ENCODE peak calls at places on chromosomes 13 and 19, in four cellular contexts. N is Caco-2, D is DND-41, C is tibial artery. X is an unnamed sample. For H3K4me1, the result is how much of the 10 kb centered on the place peaks cover.

GRCh38 chr13:42354246-42355117 is 82.5 kb downstream of the AKAP11 start:
- DNase-seq in N (no peak), D (peak), C (no peak), X (peak)

GRCh38 chr19:31112158-31112557 is 237.1 kb downstream of the TSHZ3 start:
- DNase-seq in D (no peak), N (no peak), C (no peak), X (no peak)

GRCh38 chr13:101475536-101475935 is 23.1 kb downstream of the ITGBL1 start:
- DNase-seq in N (no peak), D (no peak), C (no peak), X (peak)

GRCh38 chr19:6045108-6045507 is 65.2 kb downstream of the RFX2 start:
- DNase-seq in C (peak), N (no peak), D (no peak), X (no peak)

GRCh38 chr13:25493930-25494707 is 122.3 kb downstream of the ATP8A2 start:
- DNase-seq in D (peak), C (no peak), N (no peak), X (peak)

GRCh38 chr13:21671793-21672680 is 1.2 kb downstream of the FGF9 start:
- DNase-seq in D (no peak), N (no peak), C (no peak), X (no peak)

GRCh38 chr13:47564041-47564440 is 437.0 kb downstream of the SUCLA2 start:
- DNase-seq in D (no peak), C (no peak), N (no peak), X (no peak)

GRCh38 chr13:31913459-31913858 is 118.1 kb upstream of the FRY start:
- DNase-seq in N (no peak), D (no peak), C (no peak), X (no peak)

GRCh38 chr19:43997631-43998290 is 5.0 kb upstream of the ZNF230 start:
- DNase-seq in C (no peak), N (no peak), D (no peak), X (no peak)

GRCh38 chr19:32324631-32325215 is 20.7 kb upstream of the ZNF507 start:
- DNase-seq in C (no peak), N (no peak), D (no peak), X (peak)

GRCh38 chr19:54428323-54429175 is 13.3 kb downstream of the TTYH1 start:
- DNase-seq in C (no peak), N (no peak), D (no peak), X (peak)

GRCh38 chr13:91346848-91347211 is 657 bp upstream of the MIR17HG start:
- DNase-seq in N (no peak), D (peak), C (no peak), X (no peak)

GRCh38 chr13:28955264-28955966 is 135.3 kb downstream of the MTUS2 start:
- DNase-seq in N (no peak), C (no peak), D (no peak), X (no peak)

GRCh38 chr13:96925869-96926628 is 68.2 kb downstream of the OXGR1 start:
- DNase-seq in C (no peak), D (no peak), N (peak), X (no peak)

GRCh38 chr13:103022328-103022727 is 43.9 kb downstream of the SLC10A2 start:
- DNase-seq in C (no peak), D (no peak), N (no peak), X (no peak)

GRCh38 chr19:43534811-43535761 is 2.1 kb downstream of the ZNF575 start:
- DNase-seq in D (no peak), C (peak), N (no peak), X (peak)

GRCh38 chr13:46864941-46865340 is 31.9 kb downstream of the HTR2A start:
- DNase-seq in C (no peak), N (no peak), D (no peak), X (no peak)

GRCh38 chr13:103403148-103403740 is 337.0 kb upstream of the SLC10A2 start:
- DNase-seq in D (no peak), N (no peak), C (no peak), X (no peak)

GRCh38 chr13:44303681-44304432 is 69.8 kb upstream of the SERP2 start:
- DNase-seq in N (no peak), C (peak), D (peak), X (no peak)
- H3K4me1 ChIP-seq in N (under half), C (under half), D (half or more), X (under half)

GRCh38 chr13:85651440-85651839 is 147.8 kb downstream of the SLITRK6 start:
- DNase-seq in N (no peak), D (no peak), C (no peak), X (no peak)
- H3K4me1 ChIP-seq in N (under half), D (under half), C (under half), X (under half)

GRCh38 chr13:99303863-99304521 is 3.2 kb downstream of the GPR183 start:
- DNase-seq in N (no peak), D (no peak), C (no peak), X (no peak)
- H3K4me1 ChIP-seq in N (under half), D (under half), C (under half), X (under half)

DNA sequence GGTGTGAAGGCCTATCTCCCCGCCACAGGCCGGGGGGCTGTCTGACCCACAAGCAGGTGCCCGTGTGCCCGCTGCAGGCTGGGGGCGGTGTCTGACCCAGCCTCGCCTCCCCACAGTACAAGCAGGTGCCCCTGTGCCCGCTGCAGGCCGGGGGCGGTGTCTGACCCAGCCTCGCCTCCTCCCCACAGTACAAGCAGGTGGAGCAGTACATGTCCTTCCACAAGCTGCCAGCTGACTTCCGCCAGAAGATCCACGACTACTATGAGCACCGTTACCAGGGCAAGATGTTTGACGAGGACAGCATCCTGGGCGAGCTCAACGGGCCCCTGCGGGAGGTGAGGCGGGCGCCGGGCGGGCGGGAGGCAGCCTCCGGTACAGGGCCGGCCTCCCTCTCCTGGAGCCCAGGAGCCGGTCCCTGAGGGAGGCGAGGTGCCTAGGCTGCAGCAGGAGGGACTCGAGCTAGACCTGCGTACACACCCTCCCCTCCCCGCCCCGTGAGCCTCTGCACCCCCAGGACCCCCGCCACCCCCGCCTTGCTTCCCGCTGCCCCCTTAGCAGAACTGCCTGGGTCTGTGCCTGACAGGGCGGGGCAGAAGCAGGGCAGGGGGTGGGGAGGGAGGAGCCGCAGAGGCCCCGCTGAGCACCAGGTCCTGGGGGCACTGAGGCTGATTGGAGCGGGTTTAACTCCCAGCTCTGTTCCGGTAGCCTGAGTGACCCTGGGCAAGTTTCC is 20.6 kb downstream of the HCN2 start:
- DNase-seq in C (no peak), D (peak), N (no peak), X (no peak)
- H3K4me1 ChIP-seq in C (under half), D (under half), N (under half), X (under half)

DNA sequence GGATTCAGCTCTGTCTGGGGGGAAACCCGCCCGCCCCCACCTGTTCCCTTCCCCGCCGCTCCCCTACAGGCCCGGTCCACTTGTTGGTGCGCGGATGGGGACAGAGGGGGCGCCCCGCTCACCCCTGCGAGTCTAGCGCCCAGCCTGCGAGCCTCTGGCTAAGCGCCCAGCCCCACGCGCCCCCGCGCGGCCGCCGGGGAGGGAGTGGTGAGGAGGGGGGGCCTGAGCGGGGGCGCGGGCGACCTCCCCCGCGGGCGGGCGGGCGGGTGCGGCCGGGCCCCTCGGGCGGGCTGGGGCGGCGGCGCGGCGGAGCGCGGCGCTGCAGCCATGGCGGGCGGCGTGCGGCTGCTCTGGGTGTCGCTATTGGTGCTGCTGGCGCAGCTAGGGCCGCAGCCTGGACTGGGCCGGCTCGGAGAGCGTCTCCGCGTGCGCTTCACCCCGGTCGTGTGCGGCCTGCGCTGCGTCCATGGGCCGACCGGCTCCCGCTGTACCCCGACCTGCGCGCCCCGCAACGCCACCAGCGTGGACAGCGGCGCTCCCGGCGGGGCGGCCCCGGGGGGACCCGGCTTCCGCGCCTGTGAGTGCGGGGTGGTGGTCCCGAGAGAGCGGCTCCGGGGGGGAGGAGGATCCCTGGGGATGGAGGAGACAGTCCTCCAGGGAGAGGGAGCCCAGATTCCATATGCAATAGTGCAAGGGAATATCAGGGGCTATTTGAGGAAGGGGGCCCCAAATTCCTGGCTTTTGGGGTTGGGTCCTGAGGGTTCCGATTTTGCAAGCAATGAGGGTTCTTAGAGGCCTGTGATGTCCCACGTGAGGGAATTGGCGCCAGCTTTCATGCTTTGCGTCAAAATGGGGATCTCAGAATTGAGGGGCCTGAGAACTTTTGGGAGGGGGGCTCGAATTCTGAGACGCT is at the start of gene LTBP4:
- DNase-seq in D (no peak), C (peak), N (no peak), X (no peak)
- H3K4me1 ChIP-seq in D (half or more), C (under half), N (under half), X (half or more)

GRCh38 chr13:33230178-33230881 is 55.2 kb downstream of the STARD13 start:
- DNase-seq in C (no peak), D (no peak), N (no peak), X (no peak)

GRCh38 chr13:33229446-33230177 is 55.9 kb downstream of the STARD13 start:
- DNase-seq in N (no peak), C (no peak), D (no peak), X (no peak)

GRCh38 chr13:33232883-33233282 is 52.7 kb downstream of the STARD13 start:
- DNase-seq in D (no peak), N (no peak), C (no peak), X (no peak)

GRCh38 chr13:33233547-33233946 is 52.0 kb downstream of the STARD13 start:
- DNase-seq in N (no peak), D (no peak), C (no peak), X (no peak)

DNA sequence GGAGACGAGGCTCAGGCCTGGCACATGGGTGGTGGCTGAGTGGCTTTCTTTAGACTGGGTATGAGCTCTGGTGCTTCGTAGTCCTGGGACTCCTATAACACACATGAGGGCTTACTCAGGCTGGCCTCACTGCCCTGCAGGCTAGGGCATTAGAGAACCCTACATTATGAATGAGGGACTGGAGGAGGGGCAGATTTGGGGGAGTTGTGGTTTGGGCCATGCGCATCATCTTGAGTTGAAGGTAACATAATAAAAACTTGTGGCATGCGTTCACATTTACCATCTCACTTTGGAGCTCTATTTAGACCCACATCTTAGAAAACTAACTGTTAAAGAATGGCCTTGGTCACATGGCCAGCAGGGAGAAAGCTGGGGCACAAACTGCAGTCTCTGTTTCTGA is 54.2 kb downstream of the STARD13 start:
- DNase-seq in C (no peak), N (no peak), D (no peak), X (no peak)
- H3K4me1 ChIP-seq in C (under half), N (under half), D (under half), X (under half)

DNA sequence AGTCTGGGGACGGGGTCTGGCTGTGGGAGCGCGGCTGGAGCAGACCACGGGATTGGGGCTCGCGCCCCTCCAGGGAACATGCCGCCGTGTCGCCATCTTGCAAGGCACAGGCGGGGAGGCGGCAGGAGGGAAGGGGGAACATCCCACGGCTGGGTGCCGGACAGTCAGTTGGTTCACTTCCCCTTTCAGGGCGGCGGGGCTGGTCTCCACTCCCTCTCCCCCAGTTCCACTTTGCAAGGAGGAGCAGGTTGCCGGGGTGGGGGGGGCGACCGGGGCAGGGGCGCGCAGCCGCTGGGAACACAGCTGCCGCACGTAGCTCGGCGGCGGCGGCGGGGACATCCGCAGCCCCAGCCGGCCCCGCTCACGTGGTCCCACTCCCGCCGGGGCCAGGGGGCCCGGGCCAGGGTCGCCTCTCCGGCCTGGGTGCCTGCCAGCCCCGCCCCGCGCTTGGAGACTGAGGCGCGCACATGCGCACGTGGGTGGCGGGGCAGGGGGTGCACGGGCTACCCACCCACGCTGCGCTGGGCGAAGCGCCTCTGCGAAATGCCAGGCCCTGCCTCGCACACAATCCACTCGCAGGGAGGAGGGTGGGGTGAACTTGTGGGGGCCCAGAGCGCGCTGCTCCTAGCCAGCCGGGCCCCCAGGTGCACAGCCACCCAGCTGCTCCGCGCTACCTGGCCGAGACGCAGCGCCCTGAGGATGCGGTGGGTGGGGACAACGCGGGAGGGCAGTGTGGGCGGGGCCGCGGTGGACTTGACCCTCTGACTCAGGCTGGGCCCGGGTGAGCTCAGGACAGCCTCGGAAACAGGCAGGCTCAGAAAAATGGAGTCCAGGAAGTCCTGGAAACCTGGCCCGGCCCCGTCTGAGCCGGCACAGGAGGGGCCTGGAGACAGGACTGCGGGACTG is 6.4 kb downstream of the KLF16 start:
- DNase-seq in D (no peak), C (peak), N (no peak), X (peak)
- H3K4me1 ChIP-seq in D (under half), C (under half), N (under half), X (under half)

DNA sequence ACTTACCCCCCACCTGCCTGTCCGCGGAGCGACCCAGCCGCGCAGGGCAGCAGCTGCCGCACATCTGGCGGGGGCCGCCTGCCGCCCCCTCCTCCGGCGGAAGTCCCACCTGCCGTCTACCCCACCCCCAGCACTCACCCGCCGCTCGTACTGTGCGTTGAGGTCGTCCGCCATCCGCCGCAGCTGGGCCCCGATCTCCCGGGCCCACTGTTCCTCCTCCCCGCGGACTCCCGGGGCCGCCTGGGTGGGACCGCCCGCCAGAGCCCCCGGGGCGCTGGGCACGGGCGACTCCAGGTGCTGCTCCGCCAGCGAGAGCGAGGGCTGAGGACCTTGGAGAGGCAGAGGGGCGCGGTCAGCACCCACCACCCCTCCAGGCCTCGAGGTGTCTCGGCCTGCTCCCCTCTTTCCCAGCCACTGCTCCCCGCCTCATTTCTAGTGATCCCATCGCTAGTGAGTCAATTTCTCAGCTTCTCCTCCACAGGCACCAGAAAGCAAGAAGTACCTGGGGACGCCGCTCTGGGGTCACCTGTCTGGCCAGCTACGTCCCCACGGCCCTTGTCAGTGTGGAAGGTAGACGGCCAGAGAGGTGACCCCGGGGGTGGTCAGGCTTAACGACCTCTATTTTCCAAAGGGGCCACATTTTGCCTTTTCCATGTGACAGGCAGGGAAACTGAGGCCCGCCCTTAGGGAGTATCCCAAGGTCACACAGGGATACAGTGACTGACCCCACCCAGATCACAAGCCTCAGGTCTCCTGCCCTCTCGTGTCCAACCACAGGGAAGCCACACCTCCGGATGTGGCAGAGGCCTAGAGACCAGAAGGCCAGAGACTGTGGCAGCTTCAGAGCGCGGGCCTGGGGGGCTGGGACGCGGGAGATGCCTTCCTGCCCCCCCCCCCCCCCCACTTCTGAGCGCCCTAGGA is 4.3 kb downstream of the BBC3 start:
- DNase-seq in C (peak), N (peak), D (peak), X (no peak)
- H3K4me1 ChIP-seq in C (under half), N (under half), D (half or more), X (under half)

GRCh38 chr19:48630289-48631036 is 6.7 kb downstream of the DBP start:
- DNase-seq in C (peak), D (peak), N (peak), X (no peak)

GRCh38 chr19:48629599-48630288 is 7.4 kb downstream of the DBP start:
- DNase-seq in D (peak), C (peak), N (peak), X (peak)

GRCh38 chr19:48632692-48633147 is 4.5 kb downstream of the DBP start:
- DNase-seq in N (peak), C (no peak), D (no peak), X (no peak)

GRCh38 chr19:48629297-48629598 is 7.9 kb downstream of the DBP start:
- DNase-seq in C (peak), N (no peak), D (peak), X (no peak)

GRCh38 chr19:48631254-48631653 is 5.9 kb downstream of the DBP start:
- DNase-seq in C (no peak), N (peak), D (peak), X (peak)
- H3K4me1 ChIP-seq in C (under half), N (half or more), D (under half), X (under half)

X was measured in HAP-1.